ENCODE peak calls at places on chromosomes 3 and 15, in six cellular contexts. C is mucosa of descending colon, V is posterior cingulate gyrus, U is NCI-H1092, X is DMS79 treated with DMSO at 0.1 percent for 48 hours, Y is myocyte. S is an unnamed sample.

GRCh38 chr3:52084954-52085730 is 28.8 kb upstream of the DUSP7 start:
- DNase-seq in C (peak; percentile 12), V (peak; percentile 16), U (no peak), X (no peak), Y (peak; percentile 36), S (no peak)

GRCh38 chr3:50572801-50573371 is 3.6 kb downstream of the HEMK1 start:
- DNase-seq in C (no peak), V (no peak), U (no peak), X (no peak), Y (no peak), S (no peak)

GRCh38 chr3:124969963-124970722 is 35.6 kb upstream of the MUC13 start:
- DNase-seq in C (peak; percentile 69), V (no peak), U (no peak), X (no peak), Y (no peak), S (no peak)

GRCh38 chr3:98027084-98027445 is 8.1 kb downstream of the GABRR3 start:
- DNase-seq in C (no peak), V (no peak), U (peak; percentile 19), X (peak; percentile 99), Y (no peak), S (no peak)

GRCh38 chr15:63344737-63345390 is 36.8 kb downstream of the CA12 start:
- DNase-seq in C (no peak), V (no peak), U (no peak), X (no peak), Y (no peak), S (peak; percentile 22)

GRCh38 chr15:81105521-81105920 is 28.5 kb upstream of the CFAP161 start:
- DNase-seq in C (no peak), V (no peak), U (no peak), X (no peak), Y (no peak), S (no peak)

GRCh38 chr3:51937014-51937413 is 4.7 kb downstream of the RRP9 start:
- DNase-seq in C (no peak), V (no peak), U (no peak), X (no peak), Y (no peak), S (no peak)

GRCh38 chr3:177448987-177449975 is 252.0 kb upstream of the TBL1XR1 start:
- DNase-seq in C (no peak), V (no peak), U (no peak), X (no peak), Y (peak; percentile 43), S (peak; percentile 72)

GRCh38 chr15:39588531-39589192 is 7.8 kb downstream of the THBS1 start:
- DNase-seq in C (no peak), V (no peak), U (no peak), X (no peak), Y (peak; percentile 66), S (peak; percentile 59)

GRCh38 chr3:108099679-108100428 is 9.0 kb upstream of the CD47 start:
- DNase-seq in C (no peak), V (no peak), U (no peak), X (peak; percentile 7), Y (peak; percentile 12), S (no peak)

GRCh38 chr15:59208850-59209249 is 2.2 kb downstream of the LDHAL6B start:
- DNase-seq in C (no peak), V (no peak), U (no peak), X (no peak), Y (no peak), S (no peak)

GRCh38 chr3:61725851-61726333 is 164.5 kb downstream of the PTPRG start:
- DNase-seq in C (no peak), V (no peak), U (no peak), X (no peak), Y (peak; percentile 65), S (peak; percentile 71)

GRCh38 chr3:119184808-119185690 is 11.7 kb downstream of the UPK1B start:
- DNase-seq in C (no peak), V (no peak), U (no peak), X (no peak), Y (no peak), S (peak; percentile 39)

GRCh38 chr15:80268101-80268500 is 16.1 kb upstream of the CTXND1 start:
- DNase-seq in C (no peak), V (no peak), U (no peak), X (no peak), Y (no peak), S (no peak)

GRCh38 chr15:63172376-63173115 is 15.3 kb upstream of the RPS27L start:
- DNase-seq in C (no peak), V (no peak), U (no peak), X (no peak), Y (no peak), S (no peak)

GRCh38 chr3:12148183-12148940 is 10.3 kb downstream of the TIMP4 start:
- DNase-seq in C (no peak), V (no peak), U (no peak), X (no peak), Y (peak; percentile 41), S (peak; percentile 52)

GRCh38 chr3:108100906-108101305 is 10.1 kb upstream of the CD47 start:
- DNase-seq in C (no peak), V (no peak), U (no peak), X (no peak), Y (no peak), S (no peak)

GRCh38 chr3:15325228-15325627 is 7.2 kb downstream of the SH3BP5 start:
- DNase-seq in C (no peak), V (no peak), U (no peak), X (no peak), Y (peak; percentile 58), S (no peak)

GRCh38 chr3:15982667-15983145 is 184.9 kb upstream of the ANKRD28 start:
- DNase-seq in C (no peak), V (no peak), U (no peak), X (peak; percentile 33), Y (peak; percentile 94), S (peak; percentile 98)

GRCh38 chr3:42867138-42867537 is 8.5 kb downstream of the CYP8B1 start:
- DNase-seq in C (no peak), V (no peak), U (no peak), X (no peak), Y (no peak), S (no peak)

GRCh38 chr3:190701096-190701532 is 161.4 kb downstream of the GMNC start:
- DNase-seq in C (peak; percentile 35), V (no peak), U (no peak), X (no peak), Y (peak; percentile 78), S (peak; percentile 80)

GRCh38 chr3:127019449-127019848 is 36.5 kb downstream of the PLXNA1 start:
- DNase-seq in C (no peak), V (no peak), U (no peak), X (no peak), Y (peak; percentile 83), S (peak; percentile 62)

GRCh38 chr15:96324192-96324895 is 6.2 kb upstream of the NR2F2 start:
- DNase-seq in C (no peak), V (no peak), U (no peak), X (no peak), Y (no peak), S (no peak)

GRCh38 chr3:114880078-114880477 is 267.0 kb downstream of the ZBTB20 start:
- DNase-seq in C (no peak), V (no peak), U (peak; percentile 82), X (peak; percentile 96), Y (no peak), S (no peak)

GRCh38 chr15:62495670-62496328 is 330.7 kb upstream of the C2CD4B start:
- DNase-seq in C (no peak), V (no peak), U (no peak), X (peak; percentile 86), Y (peak; percentile 58), S (peak; percentile 84)

GRCh38 chr3:41362638-41363559 is 163.6 kb downstream of the CTNNB1 start:
- DNase-seq in C (no peak), V (no peak), U (no peak), X (no peak), Y (no peak), S (no peak)

GRCh38 chr3:18870642-18871041 is 277.7 kb upstream of the KCNH8 start:
- DNase-seq in C (no peak), V (no peak), U (no peak), X (no peak), Y (no peak), S (no peak)

GRCh38 chr15:64010719-64011118 is 35.6 kb downstream of the DAPK2 start:
- DNase-seq in C (peak; percentile 53), V (no peak), U (no peak), X (peak; percentile 31), Y (peak; percentile 97), S (peak; percentile 99)

GRCh38 chr3:12363397-12364195 is 74.7 kb downstream of the PPARG start:
- DNase-seq in C (no peak), V (no peak), U (no peak), X (no peak), Y (no peak), S (peak; percentile 50)

GRCh38 chr3:143216709-143217182 is 97.2 kb downstream of the CHST2 start:
- DNase-seq in C (no peak), V (no peak), U (no peak), X (no peak), Y (no peak), S (no peak)

GRCh38 chr15:39497759-39498565 is 82.9 kb upstream of the THBS1 start:
- DNase-seq in C (no peak), V (no peak), U (no peak), X (no peak), Y (no peak), S (no peak)

GRCh38 chr15:82952156-82953081 is at the start of gene HOMER2:
- DNase-seq in C (peak; percentile 33), V (no peak), U (no peak), X (peak; percentile 29), Y (peak; percentile 36), S (no peak)

GRCh38 chr3:111768571-111769100 is 90.4 kb upstream of the PHLDB2 start:
- DNase-seq in C (no peak), V (no peak), U (no peak), X (no peak), Y (peak; percentile 53), S (peak; percentile 94)

GRCh38 chr3:120536642-120537041 is 59.5 kb upstream of the NDUFB4 start:
- DNase-seq in C (no peak), V (no peak), U (no peak), X (no peak), Y (no peak), S (no peak)

GRCh38 chr3:133393204-133393603 is 6.7 kb upstream of the BFSP2 start:
- DNase-seq in C (no peak), V (no peak), U (no peak), X (no peak), Y (peak; percentile 51), S (no peak)